ENCODE peak calls at places on chromosomes 11 and 22, in nine cellular contexts. Y, D, W, G, T, O, V, N and E are unnamed samples.

GRCh38 chr22:26709617-26710390 is 52.4 kb downstream of the MIAT start:
- DNase-seq in Y (no peak), D (no peak), W (no peak), G (peak), T (no peak), O (peak), V (no peak), N (no peak), E (no peak)

GRCh38 chr11:111329306-111330204 is 31.2 kb downstream of the POU2AF3 start:
- DNase-seq in Y (no peak), D (no peak), W (peak), G (no peak), T (no peak), O (peak), V (no peak), N (peak), E (no peak)

GRCh38 chr11:87173185-87174039 is 135.7 kb downstream of the TMEM135 start:
- DNase-seq in Y (peak), D (no peak), W (no peak), G (peak), T (no peak), O (peak), V (no peak), N (no peak), E (no peak)

GRCh38 chr11:61375709-61376108 is 13.5 kb downstream of the TMEM138 start:
- DNase-seq in Y (no peak), D (peak), W (no peak), G (no peak), T (no peak), O (peak), V (no peak), N (no peak), E (no peak)

GRCh38 chr11:2377511-2378443 is 667 bp downstream of the CD81 start:
- DNase-seq in Y (no peak), D (no peak), W (peak), G (peak), T (peak), O (no peak), V (peak), N (peak), E (peak)

GRCh38 chr11:106765849-106766248 is 252.4 kb downstream of the GUCY1A2 start:
- DNase-seq in Y (no peak), D (no peak), W (no peak), G (no peak), T (no peak), O (no peak), V (no peak), N (no peak), E (no peak)

GRCh38 chr11:60500276-60500935 is 7.8 kb downstream of the MS4A12 start:
- DNase-seq in Y (no peak), D (no peak), W (no peak), G (no peak), T (no peak), O (no peak), V (no peak), N (no peak), E (no peak)

GRCh38 chr22:24859587-24859986 is 53.6 kb downstream of the SGSM1 start:
- DNase-seq in Y (no peak), D (no peak), W (no peak), G (no peak), T (no peak), O (no peak), V (no peak), N (no peak), E (no peak)

GRCh38 chr11:96204721-96205459 is 138.1 kb downstream of the MAML2 start:
- DNase-seq in Y (no peak), D (no peak), W (no peak), G (no peak), T (no peak), O (no peak), V (no peak), N (no peak), E (no peak)

GRCh38 chr11:8298801-8299786 is 35.4 kb upstream of the LMO1 start:
- DNase-seq in Y (no peak), D (no peak), W (no peak), G (no peak), T (no peak), O (no peak), V (no peak), N (no peak), E (no peak)

GRCh38 chr11:69721745-69722144 is 17.9 kb upstream of the FGF19 start:
- DNase-seq in Y (no peak), D (no peak), W (no peak), G (no peak), T (no peak), O (no peak), V (no peak), N (no peak), E (no peak)
- TF ChIP-seq CTCF in Y (peak), D (peak), W (no peak), G (no peak), T (peak), O (peak), V (no peak), N (peak), E (no peak)

DNA sequence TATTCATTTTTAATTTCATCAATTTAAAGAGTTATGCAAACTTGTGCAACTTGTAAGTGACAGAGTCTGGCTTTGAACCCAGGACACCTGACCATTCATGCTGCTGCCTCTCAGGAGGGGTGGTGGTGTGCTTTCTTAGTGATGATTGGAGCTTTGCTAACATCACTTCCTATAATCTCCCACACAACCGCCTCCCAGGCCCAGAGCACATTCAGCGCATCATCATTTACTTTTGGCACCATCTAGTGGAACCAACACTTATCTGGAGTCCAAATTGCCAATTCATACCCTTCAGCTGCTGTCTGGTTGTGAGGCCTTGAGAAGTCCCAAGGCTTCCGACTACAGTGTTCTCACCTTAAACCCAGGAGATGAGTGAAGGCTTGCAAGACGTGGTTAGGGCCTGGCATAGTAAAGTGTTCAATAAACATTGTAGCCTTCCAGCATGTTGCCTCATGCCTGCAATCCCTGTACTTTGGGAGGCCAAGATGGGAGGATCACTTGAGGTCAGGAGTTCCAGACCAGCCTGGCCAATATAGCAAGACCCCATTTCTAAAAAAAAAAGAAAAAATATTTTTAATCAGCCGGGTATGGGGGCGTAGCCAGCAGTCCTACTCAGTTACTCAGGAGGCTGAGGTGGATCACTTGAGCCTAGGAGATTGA is 1.1 kb upstream of the TTLL1 start:
- DNase-seq in Y (peak), D (peak), W (peak), G (peak), T (peak), O (peak), V (peak), N (peak), E (peak)
- TF ChIP-seq CTCF in Y (peak), D (peak), W (no peak), G (peak), T (peak), O (peak), V (peak), N (peak), E (peak)

GRCh38 chr11:55357560-55358184 is 10.1 kb upstream of the OR4A15 start:
- DNase-seq in Y (no peak), D (no peak), W (peak), G (no peak), T (no peak), O (no peak), V (no peak), N (no peak), E (no peak)
- TF ChIP-seq CTCF in Y (peak), D (peak), W (no peak), G (no peak), T (peak), O (no peak), V (no peak), N (no peak), E (no peak)

GRCh38 chr11:68954970-68955958 is 25.5 kb downstream of the MRGPRD start:
- DNase-seq in Y (no peak), D (no peak), W (peak), G (peak), T (no peak), O (peak), V (no peak), N (peak), E (no peak)
- TF ChIP-seq CTCF in Y (no peak), D (no peak), W (no peak), G (no peak), T (no peak), O (peak), V (no peak), N (no peak), E (no peak)

DNA sequence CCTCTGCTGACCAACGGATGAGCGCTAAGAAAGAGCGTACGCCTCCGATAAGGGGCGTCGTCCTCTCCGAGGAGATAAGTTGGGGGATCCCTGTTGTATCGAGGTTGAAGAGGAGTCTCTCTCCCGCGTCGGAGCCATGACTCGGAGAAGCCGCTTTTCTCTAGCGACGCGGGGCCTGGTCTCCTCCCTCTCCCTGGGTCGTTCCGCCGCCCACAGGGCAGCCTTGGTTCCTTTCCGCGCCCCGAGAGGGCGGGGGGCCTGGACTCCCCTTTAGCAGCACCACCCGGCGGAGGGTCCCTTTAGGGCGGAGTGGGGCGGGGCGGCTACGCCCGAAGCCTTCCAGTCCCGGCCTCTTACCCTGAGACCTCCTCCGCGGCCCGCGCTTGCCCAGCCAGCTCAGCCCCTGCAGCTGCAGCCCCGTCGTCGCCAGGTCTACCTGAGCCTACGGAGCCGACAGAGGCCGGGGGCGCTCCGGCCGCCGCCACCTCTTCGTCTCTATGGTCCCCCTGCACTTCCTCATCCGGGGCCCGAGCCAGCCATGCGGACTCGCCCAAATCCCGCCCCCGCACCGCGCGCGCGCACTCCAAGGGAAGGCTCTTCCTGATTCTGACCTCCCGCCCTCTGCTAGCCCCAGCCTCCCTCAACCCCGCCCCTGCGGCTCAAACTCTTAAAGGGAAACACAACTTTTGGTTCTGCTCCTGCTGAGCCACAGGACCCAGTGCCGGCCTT is at the start of gene PRR14L:
- DNase-seq in Y (peak), D (peak), W (peak), G (peak), T (peak), O (peak), V (peak), N (peak), E (peak)
- TF ChIP-seq CTCF in Y (no peak), D (no peak), W (no peak), G (no peak), T (peak), O (peak), V (peak), N (peak), E (no peak)

DNA sequence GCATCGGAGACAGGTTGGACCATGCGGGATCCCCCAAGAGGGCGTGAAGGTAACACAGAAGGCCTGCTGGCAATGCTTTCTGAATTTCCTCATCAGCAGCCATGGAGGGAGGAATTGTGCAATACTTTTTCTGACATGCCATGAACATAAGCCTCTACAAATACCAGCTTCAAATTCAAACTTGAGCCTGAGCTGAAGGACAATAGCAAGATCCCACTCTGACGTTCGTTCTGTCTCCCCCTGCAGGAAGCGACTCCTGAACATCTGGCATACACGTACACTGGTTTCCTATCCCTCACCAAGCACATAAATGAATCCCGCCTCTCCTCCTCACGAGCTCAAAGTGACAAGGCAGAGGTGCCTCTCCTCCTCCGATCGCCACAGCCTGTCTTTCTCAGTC is 312.2 kb downstream of the BRD1 start:
- DNase-seq in Y (no peak), D (peak), W (no peak), G (peak), T (no peak), O (no peak), V (no peak), N (no peak), E (no peak)
- TF ChIP-seq CTCF in Y (peak), D (no peak), W (no peak), G (no peak), T (no peak), O (no peak), V (no peak), N (no peak), E (no peak)